ENCODE peak calls at places on chromosome 1, in four cellular contexts. Y, I, D and A are unnamed samples. For H3K4me1, the result is how much of the 10 kb centered on the place peaks cover.

GRCh38 chr1:162349635-162350330 is 26.9 kb downstream of the SPATA46 start:
- DNase-seq in Y (no peak), I (peak), D (peak), A (peak)

GRCh38 chr1:116772648-116773045 is 18.4 kb downstream of the CD2 start:
- DNase-seq in Y (no peak), I (peak), D (no peak), A (no peak)

GRCh38 chr1:208252126-208252853 is 8.1 kb upstream of the PLXNA2 start:
- DNase-seq in Y (no peak), I (no peak), D (no peak), A (no peak)

GRCh38 chr1:176602388-176603004 is 139.5 kb downstream of the PAPPA2 start:
- DNase-seq in Y (no peak), I (no peak), D (no peak), A (no peak)

GRCh38 chr1:42957880-42958487 is 684 bp downstream of the SLC2A1 start:
- DNase-seq in Y (peak), I (peak), D (no peak), A (peak)

GRCh38 chr1:83822206-83822605 is 176.7 kb downstream of the TTLL7 start:
- DNase-seq in Y (no peak), I (peak), D (no peak), A (no peak)

GRCh38 chr1:93629101-93630059 is 52.3 kb downstream of the BCAR3 start:
- DNase-seq in Y (peak), I (peak), D (peak), A (no peak)

GRCh38 chr1:62493656-62494055 is 56.8 kb downstream of the USP1 start:
- DNase-seq in Y (no peak), I (peak), D (no peak), A (no peak)

GRCh38 chr1:113950908-113951307 is 21.8 kb downstream of the HIPK1 start:
- DNase-seq in Y (no peak), I (no peak), D (no peak), A (no peak)

GRCh38 chr1:43021547-43022474 is 63.1 kb upstream of the SLC2A1 start:
- DNase-seq in Y (peak), I (no peak), D (no peak), A (no peak)

GRCh38 chr1:36691374-36691773 is 208.7 kb upstream of the CSF3R start:
- DNase-seq in Y (no peak), I (no peak), D (no peak), A (no peak)

GRCh38 chr1:31239653-31240241 is at the start of gene NKAIN1:
- DNase-seq in Y (no peak), I (peak), D (no peak), A (no peak)

GRCh38 chr1:63773815-63774616 is at the start of gene ROR1:
- DNase-seq in Y (peak), I (peak), D (peak), A (peak)
- H3K4me3 ChIP-seq in Y (peak), I (peak), D (peak), A (peak)

DNA sequence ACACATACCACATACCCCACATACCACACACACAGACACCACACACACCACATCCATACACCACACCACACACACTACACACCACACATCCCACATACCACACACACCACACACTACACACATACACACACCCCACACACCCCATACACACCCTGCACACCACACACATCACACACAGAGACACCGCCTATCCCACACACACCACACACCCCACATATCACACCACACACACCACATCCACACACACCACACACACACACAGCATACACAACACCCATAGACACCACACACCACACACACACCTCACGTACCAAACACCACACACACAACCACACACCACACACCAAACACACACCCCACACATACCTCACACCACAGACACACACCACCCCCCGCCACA is 68.3 kb downstream of the SLC9A1 start:
- DNase-seq in Y (no peak), I (no peak), D (no peak), A (no peak)
- TF ChIP-seq CTCF in Y (no peak), I (no peak), D (no peak), A (no peak)

GRCh38 chr1:227763246-227764018 is 28.2 kb downstream of the SNAP47 start:
- DNase-seq in Y (no peak), I (no peak), D (no peak), A (peak)
- H3K4me1 ChIP-seq in Y (under half), I (under half), D (under half), A (under half)

GRCh38 chr1:68227598-68227997 is 4.7 kb downstream of the WLS start:
- DNase-seq in Y (no peak), I (no peak), D (no peak), A (no peak)

GRCh38 chr1:68230901-68231626 is 1.3 kb downstream of the WLS start:
- DNase-seq in Y (peak), I (no peak), D (peak), A (peak)

GRCh38 chr1:68229927-68230812 is 2.2 kb downstream of the WLS start:
- DNase-seq in Y (no peak), I (peak), D (peak), A (no peak)

GRCh38 chr1:68231627-68232303 is 558 bp downstream of the WLS start:
- DNase-seq in Y (peak), I (peak), D (peak), A (peak)

DNA sequence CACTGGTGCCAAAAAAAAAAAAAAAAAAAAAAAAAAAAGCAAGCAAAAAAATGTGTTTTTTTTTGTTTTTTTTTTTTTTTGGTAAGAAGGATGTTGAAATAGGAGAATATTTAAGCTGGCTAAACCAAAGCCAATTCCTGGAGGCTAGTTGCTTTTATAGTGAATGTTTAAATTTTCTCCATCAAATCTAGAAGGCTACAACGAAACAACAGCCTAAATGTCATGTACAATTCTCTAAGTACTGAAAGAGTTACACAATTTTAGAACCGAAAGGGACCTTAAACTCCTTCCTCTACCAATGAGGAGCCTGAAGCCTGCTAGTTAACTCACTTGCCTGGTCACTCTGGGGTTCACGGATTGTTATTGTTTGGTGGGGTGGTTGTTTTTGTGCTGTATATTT is 3.5 kb downstream of the WLS start:
- DNase-seq in Y (no peak), I (no peak), D (no peak), A (no peak)
- H3K4me3 ChIP-seq in Y (no peak), I (peak), D (no peak), A (no peak)

GRCh38 chr1:168435439-168435838 is 108.4 kb downstream of the XCL2 start:
- DNase-seq in Y (no peak), I (no peak), D (no peak), A (no peak)
- TF ChIP-seq CTCF in Y (no peak), I (no peak), D (no peak), A (no peak)